ENCODE peak calls at places on chromosomes 7 and 10, in five cellular contexts. H is fibroblast of mammary gland, N is astrocyte, A is fibroblast of villous mesenchyme, Y is thoracic aorta. M is an unnamed sample.

GRCh38 chr10:30057421-30057841 is 2.0 kb downstream of the JCAD start:
- DNase-seq in Y (no peak), N (peak), H (peak), A (peak), M (no peak)

GRCh38 chr10:127854769-127855583 is 37.8 kb downstream of the CLRN3 start:
- DNase-seq in A (no peak), N (no peak), H (no peak), Y (no peak), M (no peak)

GRCh38 chr10:16891375-16892313 is 74.4 kb upstream of the RSU1 start:
- DNase-seq in N (peak), Y (no peak), A (peak), H (peak), M (peak)

GRCh38 chr7:80826520-80827237 is 92.2 kb downstream of the SEMA3C start:
- DNase-seq in N (peak), Y (no peak), H (peak), A (no peak), M (no peak)

GRCh38 chr10:35268791-35269257 is 67.5 kb upstream of the CCNY start:
- DNase-seq in H (no peak), Y (no peak), A (peak), N (peak), M (no peak)

GRCh38 chr10:18178862-18179483 is 38.7 kb downstream of the CACNB2 start:
- DNase-seq in H (no peak), Y (no peak), A (peak), N (no peak), M (no peak)

GRCh38 chr10:43322769-43323168 is 48.7 kb upstream of the FXYD4 start:
- DNase-seq in N (peak), H (peak), A (peak), Y (peak), M (peak)

GRCh38 chr10:12605580-12606405 is 256.4 kb downstream of the CAMK1D start:
- DNase-seq in H (peak), Y (peak), N (peak), A (peak), M (no peak)

GRCh38 chr10:117135026-117135372 is 3.1 kb downstream of the VAX1 start:
- DNase-seq in N (no peak), Y (no peak), H (no peak), A (no peak), M (no peak)

GRCh38 chr10:93701903-93702277 is 502 bp downstream of the FRA10AC1 start:
- DNase-seq in Y (no peak), A (peak), N (peak), H (peak), M (no peak)

DNA sequence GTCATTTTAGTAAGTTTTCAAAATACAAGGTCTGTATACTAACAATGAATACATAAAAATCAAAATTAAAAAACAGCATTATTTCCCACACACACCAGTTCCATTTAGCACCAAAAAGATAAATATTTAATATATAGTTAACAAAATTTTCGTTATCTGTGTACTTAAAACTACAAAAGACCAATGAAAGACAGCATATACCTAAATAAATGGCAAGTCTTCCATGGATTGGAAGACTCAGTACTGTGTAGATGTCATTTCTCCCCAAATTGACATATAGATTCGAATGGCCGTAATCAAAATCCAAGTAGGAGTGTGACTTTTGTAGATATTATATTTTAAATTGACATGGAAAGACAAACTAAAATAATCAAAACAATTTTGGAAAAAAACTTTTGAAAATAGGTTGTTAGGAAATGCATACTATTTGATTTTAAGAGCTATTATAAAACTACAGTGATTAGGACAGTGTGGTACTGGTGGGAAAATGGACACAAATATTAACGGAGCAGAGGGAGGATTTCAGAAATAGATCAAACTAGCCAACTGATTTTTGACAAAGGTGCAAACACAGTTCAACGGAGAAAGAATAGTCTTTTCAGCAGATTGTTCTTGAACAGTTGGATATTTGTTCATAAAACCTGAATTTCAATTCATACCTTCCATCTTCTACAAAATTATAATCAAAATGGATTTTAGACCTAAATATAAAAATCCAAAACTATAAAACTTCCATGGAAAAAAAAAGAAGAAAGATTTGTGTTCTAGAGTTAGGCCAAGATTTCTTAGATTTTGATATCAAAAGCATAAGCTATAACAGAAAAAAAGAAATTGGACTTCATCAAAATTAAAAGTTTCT is 14.8 kb upstream of the KLF14 start:
- DNase-seq in A (no peak), N (no peak), Y (no peak), H (no peak), M (no peak)
- TF ChIP-seq CTCF in A (no peak), N (no peak), Y (no peak), H (no peak), M (no peak)

DNA sequence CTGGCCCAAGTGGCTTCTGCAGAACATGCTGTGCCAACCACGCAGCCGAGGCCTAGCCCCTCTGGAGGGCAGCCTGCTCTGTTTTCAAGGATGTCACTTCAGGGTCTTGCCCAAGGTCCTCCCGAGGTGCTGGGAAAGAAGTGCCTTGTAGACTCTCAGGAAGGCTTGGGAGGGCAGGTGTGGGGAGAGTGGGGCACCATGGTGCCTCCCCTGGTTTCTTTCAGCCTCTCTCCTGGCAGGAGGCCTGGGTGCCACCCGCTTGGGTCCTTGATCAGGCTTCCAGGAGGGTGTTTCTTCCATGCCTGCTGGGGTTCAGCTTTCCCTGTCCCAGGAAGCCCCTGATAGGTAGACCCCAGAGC is 124.5 kb downstream of the NEURL1 start:
- DNase-seq in Y (no peak), N (no peak), H (no peak), A (no peak), M (no peak)
- TF ChIP-seq CTCF in Y (no peak), N (no peak), H (no peak), A (no peak), M (no peak)

DNA sequence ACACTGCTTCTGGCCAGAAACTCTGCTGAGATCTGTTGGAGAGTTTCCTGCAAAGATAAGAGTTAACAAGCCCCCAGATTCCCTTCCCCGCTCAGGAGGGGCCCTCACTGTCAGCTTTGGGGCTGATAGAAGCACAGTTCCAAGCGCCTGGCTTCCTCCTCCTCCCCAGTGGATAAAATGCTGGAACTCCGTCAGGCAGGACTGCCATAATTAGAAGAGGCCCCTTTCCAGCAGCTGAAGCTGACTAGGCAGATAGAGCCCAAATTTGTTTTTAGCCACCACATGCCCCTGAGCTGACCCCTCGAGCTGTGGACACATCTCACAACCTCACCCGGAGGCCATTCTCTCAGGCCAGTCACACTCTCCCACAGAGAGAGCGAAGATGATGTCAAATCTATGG is 89.4 kb downstream of the TBXAS1 start:
- DNase-seq in Y (no peak), A (peak), N (no peak), H (no peak), M (no peak)
- TF ChIP-seq CTCF in Y (no peak), A (no peak), N (no peak), H (no peak), M (no peak)

GRCh38 chr7:50775826-50776225 is 6.9 kb downstream of the GRB10 start:
- DNase-seq in A (peak), Y (no peak), H (no peak), N (no peak), M (no peak)

GRCh38 chr7:50778189-50778588 is 4.5 kb downstream of the GRB10 start:
- DNase-seq in H (no peak), A (no peak), Y (no peak), N (no peak), M (no peak)

GRCh38 chr7:50775231-50775630 is 7.5 kb downstream of the GRB10 start:
- DNase-seq in H (no peak), A (no peak), N (no peak), Y (no peak), M (no peak)

GRCh38 chr7:50771120-50772002 is 11.3 kb downstream of the GRB10 start:
- DNase-seq in H (no peak), A (no peak), Y (no peak), N (no peak), M (peak)

GRCh38 chr7:50774299-50774698 is 8.4 kb downstream of the GRB10 start:
- DNase-seq in A (no peak), N (no peak), Y (no peak), H (no peak), M (no peak)
- TF ChIP-seq CTCF in A (no peak), N (no peak), Y (no peak), H (no peak), M (no peak)

DNA sequence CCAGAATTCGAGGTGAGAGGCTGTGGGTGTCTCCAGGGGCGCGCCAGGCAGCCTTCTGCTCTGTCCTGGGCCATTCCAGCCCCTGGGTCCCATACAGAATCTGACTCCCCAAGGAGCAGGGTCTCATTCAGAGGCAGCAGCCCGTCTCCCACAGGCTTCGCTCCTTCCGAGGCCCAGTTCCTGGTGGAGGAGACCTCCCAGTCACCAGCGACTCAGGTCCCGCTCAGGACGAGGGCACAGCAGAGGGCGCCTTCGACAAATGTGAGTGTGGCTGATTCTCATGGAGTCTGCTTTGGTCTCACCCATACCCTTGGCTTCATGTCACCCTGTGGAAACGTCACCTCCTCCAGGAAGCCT is 81.8 kb upstream of the GPR26 start:
- DNase-seq in Y (no peak), N (no peak), H (no peak), A (no peak), M (no peak)
- TF ChIP-seq CTCF in Y (no peak), N (no peak), H (no peak), A (no peak), M (no peak)

GRCh38 chr10:97631098-97631497 is 2.2 kb downstream of the MORN4 start:
- DNase-seq in H (peak), A (no peak), N (no peak), Y (no peak), M (no peak)

GRCh38 chr10:97635577-97635976 is 2.3 kb upstream of the MORN4 start:
- DNase-seq in A (no peak), H (no peak), Y (no peak), N (no peak), M (no peak)

GRCh38 chr10:97632949-97633884 is at the start of gene MORN4:
- DNase-seq in Y (peak), N (peak), A (peak), H (peak), M (peak)

GRCh38 chr10:97629289-97629688 is 4.0 kb downstream of the MORN4 start:
- DNase-seq in N (no peak), A (no peak), Y (no peak), H (no peak), M (no peak)

DNA sequence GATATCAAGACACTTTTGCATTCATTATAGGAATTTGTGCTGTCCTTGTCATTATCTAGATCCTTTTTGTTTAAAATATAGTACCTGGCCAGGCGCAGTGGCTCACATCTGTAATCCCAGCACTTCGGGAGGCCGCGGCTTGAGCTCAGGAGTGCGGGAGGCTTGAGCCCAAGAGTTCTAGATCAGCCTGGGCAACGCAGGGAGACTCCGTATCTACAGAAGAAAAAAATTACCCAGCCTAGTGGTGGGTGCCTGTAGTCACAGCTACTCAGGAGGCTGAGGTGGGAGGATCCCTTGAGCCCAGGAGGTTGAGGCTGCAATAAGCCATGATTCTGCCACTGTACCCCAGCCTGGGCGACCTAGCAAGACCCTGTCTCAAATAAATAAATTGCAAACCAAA is 621 bp upstream of the MORN4 start:
- DNase-seq in A (no peak), N (no peak), H (no peak), Y (no peak), M (no peak)
- TF ChIP-seq CTCF in A (peak), N (no peak), H (peak), Y (no peak), M (peak)

M was measured in glutamatergic neuron.